ENCODE peak calls at places on chromosomes 5 and 9, in nine cellular contexts. R, G, B, H, Y, K, F, I and M are unnamed samples.
A peak's percentile ranks its signal among the peaks of the same experiment; 100 is the strongest.

GRCh38 chr5:132202711-132203463 is 24.8 kb downstream of the P4HA2 start:
- DNase-seq in I (peak; percentile 13), K (no peak), Y (no peak), F (no peak), G (no peak), R (no peak), B (no peak), H (no peak), M (no peak)

GRCh38 chr9:4985376-4986266 is 549 bp downstream of the JAK2 start:
- DNase-seq in F (peak; percentile 39), I (no peak), B (peak; percentile 35), K (peak; percentile 48), Y (peak; percentile 41), R (no peak), H (peak; percentile 46), G (peak; percentile 11), M (no peak)

GRCh38 chr9:112925058-112925641 is 34.5 kb upstream of the SLC46A2 start:
- DNase-seq in R (no peak), I (no peak), G (no peak), F (peak; percentile 10), K (peak; percentile 46), Y (peak; percentile 44), H (no peak), B (no peak), M (no peak)

GRCh38 chr5:158126442-158127399 is 267.8 kb upstream of the CLINT1 start:
- DNase-seq in Y (no peak), F (no peak), B (no peak), H (no peak), R (no peak), K (no peak), I (no peak), G (no peak), M (no peak)

GRCh38 chr9:134360180-134360759 is 34.0 kb downstream of the RXRA start:
- DNase-seq in I (no peak), G (no peak), B (no peak), R (no peak), H (no peak), F (no peak), Y (no peak), K (no peak), M (no peak)

GRCh38 chr5:141811287-141812155 is 66.7 kb downstream of the PCDH1 start:
- DNase-seq in B (no peak), K (no peak), I (no peak), H (peak; percentile 7), Y (no peak), G (no peak), F (peak; percentile 12), R (no peak), M (peak; percentile 3)

GRCh38 chr5:71658916-71659661 is 60.0 kb upstream of the CARTPT start:
- DNase-seq in I (no peak), Y (no peak), H (no peak), R (no peak), B (no peak), F (no peak), K (peak; percentile 33), G (no peak), M (no peak)

GRCh38 chr9:104810421-104811339 is 46.8 kb downstream of the NIPSNAP3B start:
- DNase-seq in R (no peak), K (peak; percentile 55), B (peak; percentile 29), Y (no peak), H (no peak), F (no peak), I (no peak), G (no peak), M (no peak)

GRCh38 chr9:131530546-131530929 is 525 bp downstream of the UCK1 start:
- DNase-seq in B (peak; percentile 37), H (no peak), F (peak; percentile 45), R (no peak), K (peak; percentile 40), Y (peak; percentile 60), G (no peak), I (no peak), M (peak; percentile 4)

GRCh38 chr9:35395076-35395675 is 94.7 kb upstream of the RUSC2 start:
- DNase-seq in H (no peak), G (no peak), F (no peak), R (no peak), Y (no peak), K (no peak), B (no peak), I (no peak), M (no peak)

DNA sequence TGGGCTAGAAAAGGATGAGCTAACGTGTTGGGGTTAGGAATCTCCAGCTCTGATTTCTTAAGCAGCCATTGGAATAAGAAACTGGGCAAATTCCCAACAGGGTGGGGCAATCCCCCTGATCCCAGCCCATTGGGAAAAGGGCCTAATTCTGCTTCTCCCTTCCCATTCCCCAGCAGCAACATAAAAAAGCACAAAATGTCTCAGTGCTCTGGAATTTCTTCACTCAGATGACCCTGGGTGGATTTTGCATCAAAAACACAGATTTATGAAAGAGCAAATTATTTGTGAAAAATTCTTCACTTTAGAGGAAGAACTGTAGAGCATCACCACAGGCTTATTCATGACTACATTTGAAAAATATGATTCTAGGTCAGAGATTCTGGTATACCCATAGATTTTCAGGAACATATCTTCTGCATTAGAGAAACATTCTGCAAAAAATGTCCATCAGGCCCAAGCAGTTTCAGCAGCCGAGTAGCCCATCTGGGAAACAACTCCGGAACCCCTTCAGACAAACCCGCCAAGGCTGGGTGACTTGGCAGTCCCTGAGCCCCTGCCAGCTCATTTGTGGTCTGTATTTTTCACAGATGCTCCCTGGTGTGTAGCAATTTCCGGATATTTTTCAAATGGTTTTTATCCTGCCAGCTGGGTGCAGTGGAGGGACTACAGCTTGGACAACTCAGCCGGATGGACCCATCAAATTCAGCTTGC is 102.1 kb upstream of the RANBP3L start:
- DNase-seq in K (no peak), Y (no peak), F (no peak), G (no peak), I (no peak), R (peak; percentile 80), H (no peak), B (peak; percentile 15), M (no peak)
- H3K4me3 ChIP-seq in K (no peak overlapping the region), Y (no peak overlapping the region), F (no peak overlapping the region), G (no peak overlapping the region), I (no peak overlapping the region), R (no peak overlapping the region), H (no peak overlapping the region), B (no peak overlapping the region), M (no peak overlapping the region)

GRCh38 chr9:87712801-87713277 is 13.1 kb upstream of the CTSL start:
- DNase-seq in B (no peak), G (no peak), R (no peak), K (no peak), I (no peak), Y (no peak), H (no peak), F (no peak), M (no peak)

GRCh38 chr9:87716141-87716540 is 9.8 kb upstream of the CTSL start:
- DNase-seq in G (no peak), I (no peak), B (no peak), R (no peak), K (peak; percentile 67), H (no peak), Y (peak; percentile 43), F (no peak), M (no peak)

GRCh38 chr9:87713990-87714335 is 12.0 kb upstream of the CTSL start:
- DNase-seq in Y (no peak), H (no peak), R (no peak), I (no peak), K (no peak), B (no peak), G (no peak), F (no peak), M (no peak)

GRCh38 chr9:87713278-87713989 is 12.5 kb upstream of the CTSL start:
- DNase-seq in I (peak; percentile 86), F (no peak), H (no peak), G (no peak), B (peak; percentile 83), R (peak; percentile 96), K (peak; percentile 99), Y (no peak), M (peak; percentile 13)

GRCh38 chr9:87714819-87715218 is 11.1 kb upstream of the CTSL start:
- DNase-seq in B (peak; percentile 20), F (no peak), Y (peak; percentile 45), H (no peak), K (peak; percentile 78), G (no peak), I (no peak), R (peak; percentile 62), M (no peak)
- H3K4me3 ChIP-seq in B (no peak overlapping the region), F (no peak overlapping the region), Y (no peak overlapping the region), H (no peak overlapping the region), K (no peak overlapping the region), G (no peak overlapping the region), I (no peak overlapping the region), R (no peak overlapping the region), M (no peak overlapping the region)

GRCh38 chr9:88775559-88775958 is 215.7 kb upstream of the S1PR3 start:
- DNase-seq in R (no peak), B (no peak), Y (no peak), F (no peak), K (peak; percentile 87), H (no peak), I (no peak), G (no peak), M (no peak)

GRCh38 chr9:88773627-88774244 is 217.5 kb upstream of the S1PR3 start:
- DNase-seq in B (no peak), Y (no peak), K (peak; percentile 74), G (no peak), I (no peak), R (no peak), H (no peak), F (no peak), M (no peak)

GRCh38 chr9:88776717-88777497 is 214.4 kb upstream of the S1PR3 start:
- DNase-seq in I (no peak), G (no peak), F (no peak), H (no peak), R (peak; percentile 68), K (peak; percentile 85), B (no peak), Y (no peak), M (no peak)

GRCh38 chr9:88775966-88776365 is 215.3 kb upstream of the S1PR3 start:
- DNase-seq in R (no peak), G (no peak), I (no peak), H (no peak), F (no peak), Y (no peak), K (no peak), B (no peak), M (no peak)

GRCh38 chr9:88775037-88775471 is 216.2 kb upstream of the S1PR3 start:
- DNase-seq in Y (peak; percentile 35), R (peak; percentile 84), K (peak; percentile 89), I (no peak), F (no peak), H (no peak), G (no peak), B (no peak), M (no peak)
- H3K4me3 ChIP-seq in Y (no peak overlapping the region), R (no peak overlapping the region), K (no peak overlapping the region), I (no peak overlapping the region), F (no peak overlapping the region), H (no peak overlapping the region), G (no peak overlapping the region), B (no peak overlapping the region), M (no peak overlapping the region)

GRCh38 chr5:159309689-159310433 is 20.4 kb downstream of the IL12B start:
- DNase-seq in H (no peak), B (no peak), K (no peak), F (no peak), Y (no peak), I (no peak), G (no peak), R (no peak), M (no peak)
- H3K4me3 ChIP-seq in H (peak overlapping the region; percentile 32), B (no peak overlapping the region), K (no peak overlapping the region), F (peak overlapping the region; percentile 57), Y (no peak overlapping the region), I (no peak overlapping the region), G (no peak overlapping the region), R (no peak overlapping the region), M (no peak overlapping the region)

GRCh38 chr5:93018461-93018860 is 562.6 kb downstream of the NR2F1-AS1 start:
- DNase-seq in R (peak; percentile 14), B (no peak), G (no peak), H (no peak), Y (no peak), I (no peak), F (no peak), K (no peak), M (no peak)
- H3K4me3 ChIP-seq in R (no peak overlapping the region), B (no peak overlapping the region), G (no peak overlapping the region), H (no peak overlapping the region), Y (no peak overlapping the region), I (no peak overlapping the region), F (no peak overlapping the region), K (no peak overlapping the region), M (no peak overlapping the region)